ENCODE peak calls at places on chromosomes 7 and 10, in seven cellular contexts. F, K, W, E, H, D and Z are unnamed samples.

GRCh38 chr7:145053781-145054180 is 217.9 kb upstream of the TPK1 start:
- DNase-seq in F (no peak), K (no peak), W (no peak), E (no peak), H (no peak), D (no peak), Z (no peak)

GRCh38 chr7:129778770-129779601 is 167.5 kb downstream of the NRF1 start:
- DNase-seq in F (peak), K (no peak), W (no peak), E (no peak), H (no peak), D (no peak), Z (no peak)

GRCh38 chr10:117441812-117442443 is 66.7 kb upstream of the PDZD8 start:
- DNase-seq in F (no peak), K (no peak), W (no peak), E (no peak), H (peak), D (no peak), Z (no peak)

GRCh38 chr10:125273023-125273422 is 112.7 kb upstream of the CTBP2 start:
- DNase-seq in F (no peak), K (no peak), W (no peak), E (no peak), H (no peak), D (no peak), Z (no peak)

GRCh38 chr10:102121739-102122372 is 1.7 kb upstream of the LDB1 start:
- DNase-seq in F (no peak), K (peak), W (no peak), E (no peak), H (no peak), D (peak), Z (no peak)

GRCh38 chr7:94367940-94368339 is 26.8 kb upstream of the COL1A2 start:
- DNase-seq in F (no peak), K (no peak), W (no peak), E (no peak), H (no peak), D (no peak), Z (no peak)

GRCh38 chr7:40880581-40880980 is 745.8 kb downstream of the SUGCT start:
- DNase-seq in F (no peak), K (no peak), W (no peak), E (no peak), H (no peak), D (no peak), Z (no peak)

GRCh38 chr7:94394399-94395140 is at the start of gene COL1A2:
- DNase-seq in F (peak), K (peak), W (peak), E (no peak), H (peak), D (peak), Z (peak)

GRCh38 chr10:122165914-122166313 is 105.2 kb upstream of the BTBD16 start:
- DNase-seq in F (peak), K (no peak), W (no peak), E (no peak), H (no peak), D (no peak), Z (no peak)

GRCh38 chr10:71613303-71613777 is 106.2 kb downstream of the C10orf105 start:
- DNase-seq in F (peak), K (no peak), W (no peak), E (no peak), H (no peak), D (peak), Z (peak)

GRCh38 chr7:112202819-112203218 is 3.4 kb downstream of the DOCK4 start:
- DNase-seq in F (no peak), K (no peak), W (peak), E (no peak), H (no peak), D (peak), Z (peak)

GRCh38 chr10:43160067-43160918 is 22.0 kb downstream of the CSGALNACT2 start:
- DNase-seq in F (no peak), K (no peak), W (peak), E (no peak), H (no peak), D (no peak), Z (no peak)

GRCh38 chr10:84211566-84211965 is 13.8 kb downstream of the LRIT2 start:
- DNase-seq in F (no peak), K (no peak), W (no peak), E (no peak), H (no peak), D (no peak), Z (no peak)

GRCh38 chr7:29976673-29977072 is 12.9 kb downstream of the SCRN1 start:
- DNase-seq in F (no peak), K (no peak), W (no peak), E (no peak), H (no peak), D (no peak), Z (no peak)

GRCh38 chr10:18400911-18401260 is 250.5 kb downstream of the NSUN6 start:
- DNase-seq in F (no peak), K (no peak), W (no peak), E (no peak), H (no peak), D (peak), Z (no peak)

GRCh38 chr7:138838166-138838565 is 40.2 kb upstream of the ATP6V0A4 start:
- DNase-seq in F (no peak), K (no peak), W (no peak), E (no peak), H (no peak), D (no peak), Z (no peak)

GRCh38 chr10:102299873-102300272 is 54.5 kb downstream of the GBF1 start:
- DNase-seq in F (no peak), K (no peak), W (no peak), E (no peak), H (no peak), D (no peak), Z (no peak)

GRCh38 chr7:39609462-39610149 is 13.8 kb upstream of the RALA start:
- DNase-seq in F (peak), K (no peak), W (no peak), E (no peak), H (peak), D (no peak), Z (peak)

GRCh38 chr7:98163269-98163668 is 48.0 kb upstream of the BHLHA15 start:
- DNase-seq in F (no peak), K (no peak), W (no peak), E (no peak), H (no peak), D (peak), Z (no peak)

GRCh38 chr10:104274762-104275721 is 6.1 kb downstream of the GSTO2 start:
- DNase-seq in F (peak), K (no peak), W (peak), E (no peak), H (peak), D (peak), Z (peak)

GRCh38 chr7:116776610-116777289 is 85.6 kb upstream of the CAPZA2 start:
- DNase-seq in F (no peak), K (no peak), W (no peak), E (no peak), H (no peak), D (no peak), Z (no peak)

GRCh38 chr7:56083150-56083785 is 9.5 kb downstream of the PHKG1 start:
- DNase-seq in F (no peak), K (no peak), W (no peak), E (no peak), H (peak), D (no peak), Z (peak)

GRCh38 chr7:27961255-27961654 is 219.3 kb downstream of the JAZF1 start:
- DNase-seq in F (no peak), K (no peak), W (no peak), E (no peak), H (no peak), D (no peak), Z (no peak)

GRCh38 chr7:24390376-24391157 is 106.6 kb downstream of the NPY start:
- DNase-seq in F (no peak), K (no peak), W (no peak), E (no peak), H (no peak), D (no peak), Z (no peak)

DNA sequence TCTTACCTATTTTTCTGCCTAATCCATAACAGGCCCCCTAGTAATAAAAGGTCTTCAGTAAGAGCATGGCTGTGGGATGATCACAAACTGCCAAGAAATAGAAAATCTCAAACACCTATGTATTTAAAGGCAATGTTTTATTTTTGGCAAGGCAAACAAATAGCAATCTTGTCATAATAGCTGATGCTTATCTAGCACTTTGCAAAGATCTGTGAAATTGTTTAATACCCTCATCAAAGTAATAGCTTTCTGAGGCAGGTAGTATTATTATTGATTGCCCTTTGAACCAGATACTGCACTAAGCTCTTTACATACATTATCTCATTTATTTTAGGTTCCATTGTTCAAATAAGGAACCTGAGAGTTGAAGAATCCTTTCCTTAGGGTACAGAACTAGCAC is 1.6 kb upstream of the CADPS2 start:
- DNase-seq in F (no peak), K (no peak), W (no peak), E (no peak), H (no peak), D (no peak), Z (no peak)
- H3K27ac ChIP-seq in F (no peak), K (no peak), W (no peak), E (no peak), H (no peak), D (peak), Z (no peak)

GRCh38 chr10:92697663-92698511 is 8.1 kb downstream of the HHEX start:
- DNase-seq in F (no peak), K (no peak), W (no peak), E (no peak), H (no peak), D (no peak), Z (no peak)
- H3K27ac ChIP-seq in F (no peak), K (no peak), W (no peak), E (no peak), H (peak), D (no peak), Z (no peak)

GRCh38 chr7:130899638-130900401 is 165.8 kb upstream of the KLF14 start:
- DNase-seq in F (no peak), K (no peak), W (no peak), E (no peak), H (no peak), D (peak), Z (no peak)

GRCh38 chr7:130900471-130901076 is 166.6 kb upstream of the KLF14 start:
- DNase-seq in F (no peak), K (no peak), W (no peak), E (no peak), H (no peak), D (no peak), Z (no peak)

GRCh38 chr7:130896898-130897514 is 163.0 kb upstream of the KLF14 start:
- DNase-seq in F (peak), K (no peak), W (peak), E (no peak), H (peak), D (peak), Z (peak)

GRCh38 chr7:130897515-130898419 is 163.8 kb upstream of the KLF14 start:
- DNase-seq in F (no peak), K (no peak), W (no peak), E (no peak), H (no peak), D (no peak), Z (no peak)

GRCh38 chr7:130899071-130899451 is 165.1 kb upstream of the KLF14 start:
- DNase-seq in F (no peak), K (no peak), W (no peak), E (no peak), H (no peak), D (no peak), Z (no peak)
- H3K27ac ChIP-seq in F (peak), K (peak), W (no peak), E (peak), H (peak), D (peak), Z (peak)

DNA sequence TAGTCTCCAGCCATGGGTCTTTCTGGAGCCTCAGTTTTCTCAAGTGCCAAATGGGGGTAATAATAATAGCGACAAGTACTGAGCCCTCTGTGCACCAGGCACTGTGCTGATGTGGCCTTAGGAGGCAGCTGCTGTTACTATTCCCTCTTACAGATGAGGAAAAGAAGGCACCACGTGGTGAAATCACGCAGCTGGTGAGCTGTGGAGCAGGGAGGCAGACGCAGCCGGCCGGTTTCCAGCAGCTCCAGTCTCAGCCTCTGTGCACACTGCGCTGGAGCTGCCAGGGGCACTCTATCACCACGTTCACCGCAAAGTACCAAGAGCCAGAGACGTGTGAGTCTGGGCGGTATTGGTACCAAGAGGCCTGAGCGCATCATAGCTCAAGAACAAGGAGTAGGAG is 9.6 kb downstream of the PYROXD2 start:
- DNase-seq in F (no peak), K (peak), W (no peak), E (no peak), H (no peak), D (no peak), Z (no peak)
- H3K27ac ChIP-seq in F (no peak), K (peak), W (no peak), E (no peak), H (no peak), D (no peak), Z (no peak)

DNA sequence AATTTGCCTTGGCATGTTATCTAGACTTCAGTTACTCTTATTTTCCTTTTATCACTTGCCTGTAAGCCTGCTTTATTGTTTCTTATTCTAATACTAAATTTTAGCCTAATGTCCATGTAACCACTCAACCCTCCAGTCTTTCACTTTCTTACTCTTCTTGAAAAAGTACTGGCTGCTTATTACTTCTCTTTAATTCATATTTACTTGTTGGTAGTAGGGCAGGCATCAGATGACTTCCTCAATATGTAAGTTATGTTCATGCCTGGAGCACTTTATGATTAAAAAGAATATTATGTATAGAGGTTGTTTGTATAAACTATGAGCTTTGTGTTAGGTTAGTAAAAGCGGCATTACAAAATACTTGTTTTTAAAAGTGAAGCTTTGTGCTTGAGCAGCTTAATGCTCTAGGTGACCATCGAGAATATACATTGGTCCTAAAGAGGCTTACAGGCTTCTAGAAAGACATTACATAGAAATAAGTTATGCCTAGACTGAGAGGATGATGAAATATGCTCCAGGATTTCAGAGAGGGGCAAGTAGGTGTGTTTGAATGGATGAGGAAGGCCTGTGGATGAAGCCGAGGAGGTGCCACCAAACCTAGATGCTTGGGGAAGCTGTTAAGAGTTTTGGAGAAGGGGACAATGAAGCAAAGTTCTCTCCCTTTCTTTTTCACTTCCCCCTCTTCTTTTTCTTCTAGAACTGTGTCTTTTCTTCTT is 207.1 kb upstream of the HDAC9 start:
- DNase-seq in F (no peak), K (no peak), W (no peak), E (no peak), H (no peak), D (no peak), Z (no peak)
- H3K27ac ChIP-seq in F (no peak), K (no peak), W (no peak), E (no peak), H (peak), D (no peak), Z (no peak)